ENCODE peak calls at places on chromosomes 13 and 19, in eight cellular contexts. E, I, M, W, F, Q, V and B are unnamed samples.

GRCh38 chr19:42282036-42282762 is 13.1 kb downstream of the CIC start:
- DNase-seq in E (no peak), I (no peak), M (no peak), W (no peak), F (peak), Q (peak), V (no peak), B (no peak)

GRCh38 chr19:44848036-44848804 is 2.1 kb downstream of the NECTIN2 start:
- DNase-seq in E (no peak), I (no peak), M (no peak), W (no peak), F (peak), Q (no peak), V (no peak), B (no peak)

GRCh38 chr19:12703056-12703455 is 6.6 kb upstream of the FBXW9 start:
- DNase-seq in E (no peak), I (no peak), M (no peak), W (no peak), F (no peak), Q (peak), V (peak), B (no peak)

GRCh38 chr19:10269333-10270179 is 1.4 kb upstream of the ICAM1 start:
- DNase-seq in E (peak), I (no peak), M (no peak), W (peak), F (peak), Q (peak), V (peak), B (peak)

GRCh38 chr19:425056-425455 is 16.1 kb upstream of the C2CD4C start:
- DNase-seq in E (no peak), I (no peak), M (no peak), W (no peak), F (no peak), Q (no peak), V (no peak), B (no peak)

GRCh38 chr13:77832339-77833100 is 86.1 kb downstream of the EDNRB start:
- DNase-seq in E (no peak), I (no peak), M (no peak), W (no peak), F (peak), Q (no peak), V (no peak), B (no peak)

GRCh38 chr13:83350569-83350968 is 531.7 kb downstream of the SLITRK1 start:
- DNase-seq in E (no peak), I (no peak), M (no peak), W (no peak), F (no peak), Q (no peak), V (peak), B (no peak)

GRCh38 chr13:110028838-110029621 is 242.6 kb upstream of the IRS2 start:
- DNase-seq in E (no peak), I (no peak), M (no peak), W (no peak), F (no peak), Q (no peak), V (no peak), B (no peak)

GRCh38 chr19:48258350-48258749 is 2.6 kb upstream of the CARD8 start:
- DNase-seq in E (no peak), I (no peak), M (no peak), W (no peak), F (no peak), Q (peak), V (no peak), B (no peak)

GRCh38 chr13:110644892-110645521 is 29.7 kb downstream of the NAXD start:
- DNase-seq in E (peak), I (peak), M (peak), W (no peak), F (peak), Q (peak), V (peak), B (peak)

GRCh38 chr13:107685876-107686275 is 529.5 kb downstream of the LIG4 start:
- DNase-seq in E (no peak), I (no peak), M (no peak), W (no peak), F (no peak), Q (no peak), V (no peak), B (no peak)

GRCh38 chr13:98033277-98034247 is 80.1 kb downstream of the IPO5 start:
- DNase-seq in E (no peak), I (peak), M (no peak), W (no peak), F (peak), Q (no peak), V (peak), B (no peak)

GRCh38 chr19:33458171-33458633 is 63.4 kb downstream of the PEPD start:
- DNase-seq in E (no peak), I (no peak), M (no peak), W (no peak), F (no peak), Q (no peak), V (no peak), B (no peak)

GRCh38 chr13:29907670-29908069 is 57.3 kb upstream of the UBL3 start:
- DNase-seq in E (no peak), I (no peak), M (no peak), W (no peak), F (no peak), Q (no peak), V (no peak), B (no peak)

GRCh38 chr13:46908511-46908910 is 11.7 kb upstream of the HTR2A start:
- DNase-seq in E (no peak), I (peak), M (no peak), W (no peak), F (no peak), Q (no peak), V (peak), B (no peak)

GRCh38 chr19:21094347-21095025 is 12.5 kb downstream of the ZNF714 start:
- DNase-seq in E (no peak), I (no peak), M (no peak), W (no peak), F (no peak), Q (no peak), V (no peak), B (no peak)

GRCh38 chr19:47036233-47036651 is 12.2 kb downstream of the TMEM160 start:
- DNase-seq in E (peak), I (no peak), M (peak), W (no peak), F (no peak), Q (no peak), V (no peak), B (no peak)

GRCh38 chr19:3202346-3202745 is 16.6 kb downstream of the NCLN start:
- DNase-seq in E (no peak), I (no peak), M (no peak), W (no peak), F (no peak), Q (no peak), V (no peak), B (no peak)

GRCh38 chr19:46189971-46190335 is 39.6 kb upstream of the IGFL1 start:
- DNase-seq in E (no peak), I (no peak), M (no peak), W (no peak), F (no peak), Q (no peak), V (no peak), B (no peak)

GRCh38 chr13:25738342-25738771 is 313.5 kb downstream of the SHISA2 start:
- DNase-seq in E (peak), I (no peak), M (peak), W (no peak), F (no peak), Q (peak), V (peak), B (no peak)

GRCh38 chr13:45180713-45181601 is 19.9 kb downstream of the KCTD4 start:
- DNase-seq in E (no peak), I (no peak), M (no peak), W (no peak), F (no peak), Q (no peak), V (no peak), B (no peak)

GRCh38 chr13:46640843-46641242 is 87.9 kb downstream of the LRCH1 start:
- DNase-seq in E (no peak), I (no peak), M (no peak), W (no peak), F (no peak), Q (no peak), V (peak), B (no peak)

GRCh38 chr13:30037306-30037705 is 186.9 kb upstream of the UBL3 start:
- DNase-seq in E (no peak), I (no peak), M (no peak), W (no peak), F (no peak), Q (no peak), V (no peak), B (no peak)

GRCh38 chr19:35281303-35281702 is 1.0 kb upstream of the HAMP start:
- DNase-seq in E (no peak), I (no peak), M (no peak), W (no peak), F (no peak), Q (no peak), V (no peak), B (no peak)

GRCh38 chr13:50340566-50341287 is 325.5 kb downstream of the KCNRG start:
- DNase-seq in E (no peak), I (no peak), M (peak), W (no peak), F (no peak), Q (no peak), V (no peak), B (no peak)

GRCh38 chr13:33524086-33524485 is 238.5 kb upstream of the STARD13 start:
- DNase-seq in E (no peak), I (no peak), M (no peak), W (no peak), F (no peak), Q (no peak), V (peak), B (no peak)

GRCh38 chr19:42392165-42392564 is 2.1 kb upstream of the CNFN start:
- DNase-seq in E (no peak), I (no peak), M (no peak), W (no peak), F (no peak), Q (no peak), V (no peak), B (no peak)

GRCh38 chr13:67045357-67045756 is 184.8 kb downstream of the PCDH9 start:
- DNase-seq in E (no peak), I (no peak), M (no peak), W (no peak), F (no peak), Q (no peak), V (no peak), B (no peak)

GRCh38 chr13:46296920-46297319 is 85.2 kb downstream of the LRRC63 start:
- DNase-seq in E (no peak), I (no peak), M (no peak), W (no peak), F (no peak), Q (no peak), V (peak), B (no peak)

GRCh38 chr13:33016414-33017409 is at the start of gene KL:
- DNase-seq in E (peak), I (peak), M (no peak), W (no peak), F (no peak), Q (no peak), V (no peak), B (peak)

GRCh38 chr19:36771275-36772231 is 1.1 kb downstream of the ZNF850 start:
- DNase-seq in E (peak), I (peak), M (no peak), W (peak), F (no peak), Q (peak), V (peak), B (peak)

GRCh38 chr13:98866882-98867281 is 111.0 kb downstream of the DOCK9 start:
- DNase-seq in E (no peak), I (no peak), M (no peak), W (no peak), F (no peak), Q (no peak), V (no peak), B (no peak)

GRCh38 chr13:114222461-114222968 is 12.2 kb upstream of the CDC16 start:
- DNase-seq in E (no peak), I (no peak), M (peak), W (no peak), F (peak), Q (no peak), V (no peak), B (no peak)

GRCh38 chr19:42386974-42387707 is 3.0 kb downstream of the CNFN start:
- DNase-seq in E (peak), I (peak), M (peak), W (no peak), F (peak), Q (peak), V (peak), B (peak)

GRCh38 chr19:43582495-43582894 is 6.9 kb downstream of the PINLYP start:
- DNase-seq in E (no peak), I (no peak), M (no peak), W (no peak), F (no peak), Q (no peak), V (no peak), B (no peak)

GRCh38 chr19:28242317-28242927 is 970.5 kb downstream of the UQCRFS1 start:
- DNase-seq in E (no peak), I (peak), M (no peak), W (no peak), F (peak), Q (peak), V (peak), B (no peak)

GRCh38 chr19:55546822-55547614 is 1.7 kb upstream of the SBK3 start:
- DNase-seq in E (peak), I (no peak), M (no peak), W (no peak), F (peak), Q (no peak), V (peak), B (no peak)

GRCh38 chr13:76886005-76886291 is 257 bp downstream of the KCTD12 start:
- DNase-seq in E (no peak), I (no peak), M (no peak), W (no peak), F (no peak), Q (no peak), V (no peak), B (no peak)

GRCh38 chr19:5774921-5775320 is 9.6 kb downstream of the PRR22 start:
- DNase-seq in E (no peak), I (no peak), M (no peak), W (no peak), F (no peak), Q (no peak), V (no peak), B (no peak)